ENCODE peak calls at places on chromosomes 7 and 10, in five cellular contexts. L is WTC11, A is GM12878, Y is HEK293T, R is K562. Z is an unnamed sample.

GRCh38 chr10:58291538-58292174 is 22.7 kb downstream of the CISD1 start:
- DNase-seq in L (no peak), A (no peak), Y (peak), R (peak), Z (peak)

GRCh38 chr7:28347462-28347861 is 64.9 kb upstream of the CREB5 start:
- DNase-seq in L (no peak), A (no peak), Y (no peak), R (no peak), Z (no peak)

GRCh38 chr10:44395902-44396670 is 11.2 kb upstream of the CXCL12 start:
- DNase-seq in L (no peak), A (no peak), Y (no peak), R (no peak), Z (no peak)

GRCh38 chr10:239109-239508 is 103.9 kb downstream of the ZMYND11 start:
- DNase-seq in L (no peak), A (no peak), Y (no peak), R (no peak), Z (no peak)

GRCh38 chr7:12257582-12257981 is 46.5 kb downstream of the TMEM106B start:
- DNase-seq in L (no peak), A (peak), Y (no peak), R (no peak), Z (no peak)

GRCh38 chr7:35725280-35725680 is 30.3 kb upstream of the HERPUD2 start:
- DNase-seq in L (no peak), A (peak), Y (no peak), R (no peak), Z (no peak)

GRCh38 chr10:92573091-92573797 is 649 bp downstream of the IDE start:
- DNase-seq in L (no peak), A (no peak), Y (peak), R (no peak), Z (no peak)

GRCh38 chr7:27098493-27099223 is 2.9 kb upstream of the HOXA1 start:
- DNase-seq in L (no peak), A (no peak), Y (no peak), R (no peak), Z (no peak)

GRCh38 chr10:116756277-116756676 is 13.9 kb upstream of the HSPA12A start:
- DNase-seq in L (no peak), A (no peak), Y (no peak), R (no peak), Z (no peak)

DNA sequence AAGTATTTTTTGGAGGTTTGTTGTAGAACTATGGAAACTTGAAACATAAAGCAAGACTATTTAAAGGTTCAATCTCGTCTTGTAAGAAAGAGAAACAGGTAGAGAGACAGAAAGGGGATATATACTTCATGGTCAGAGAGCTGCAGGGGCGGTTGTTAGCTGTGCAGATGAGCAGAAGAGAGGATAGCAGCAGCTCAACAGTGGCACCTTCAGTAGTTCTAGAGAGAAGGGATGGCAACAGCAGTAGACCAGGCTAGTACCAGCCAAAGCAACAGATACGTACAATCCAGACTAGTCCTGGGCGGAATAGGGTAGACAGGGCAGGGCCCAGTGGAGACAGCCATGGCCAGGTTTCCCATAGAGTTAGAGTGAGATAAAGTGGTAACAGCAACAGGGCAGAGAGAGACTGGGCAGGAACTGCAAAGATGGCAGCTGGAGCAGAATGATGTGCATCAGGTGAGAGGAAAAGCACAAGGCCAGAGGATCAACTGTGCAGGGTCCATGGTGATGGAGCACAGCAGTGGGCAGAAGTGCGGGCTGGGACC is 145.2 kb downstream of the FRMD4A start:
- DNase-seq in L (peak), A (peak), Y (peak), R (peak), Z (peak)
- TF ChIP-seq SP1 in L (peak), A (peak), Y (no peak), R (peak), Z (no peak)

DNA sequence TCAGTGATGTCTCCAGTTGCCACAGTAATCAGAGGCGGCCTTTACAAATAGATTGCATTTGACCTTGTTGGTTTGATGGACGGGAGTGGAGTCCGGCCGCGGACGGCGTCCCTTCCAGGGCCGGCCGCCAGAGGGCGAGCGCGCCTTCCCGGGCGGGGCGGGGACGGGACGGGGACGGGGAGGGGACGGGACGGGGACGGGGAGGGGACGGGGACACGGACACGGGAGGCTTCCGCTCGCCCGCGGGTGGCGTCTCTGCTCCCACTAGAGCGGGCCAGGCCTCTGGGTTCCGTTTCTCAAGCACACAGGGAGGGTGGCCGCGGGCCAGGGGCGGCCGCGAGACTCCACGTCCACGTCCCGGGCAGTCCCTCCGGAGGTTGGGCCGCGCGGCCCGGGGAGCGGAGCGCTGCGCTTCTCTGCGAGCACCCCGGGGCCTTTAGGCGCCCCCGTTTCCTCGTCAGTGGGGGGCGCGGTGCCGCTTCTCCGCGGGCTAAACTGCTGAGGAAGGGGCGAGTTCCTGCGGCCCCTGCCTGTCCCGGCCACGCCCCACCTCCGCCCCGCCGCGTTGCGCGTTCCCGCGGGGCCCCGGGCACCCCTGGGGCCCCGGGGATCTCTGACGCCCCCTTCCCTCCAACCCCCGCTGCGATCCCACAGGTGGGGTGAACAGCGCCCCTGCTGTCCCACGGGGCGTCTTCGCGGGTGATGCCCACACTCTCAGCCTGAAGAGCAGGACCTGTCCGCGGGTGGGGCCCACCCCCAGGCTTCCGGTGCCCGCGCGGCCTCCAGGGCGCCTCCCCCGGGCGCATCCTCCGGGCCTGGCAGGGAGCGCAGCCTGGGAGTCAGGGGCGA is 84.2 kb upstream of the MKI67 start:
- DNase-seq in L (peak), A (no peak), Y (peak), R (peak), Z (peak)
- TF ChIP-seq SP1 in L (no peak), A (no peak), Y (no peak), R (no peak), Z (no peak)

DNA sequence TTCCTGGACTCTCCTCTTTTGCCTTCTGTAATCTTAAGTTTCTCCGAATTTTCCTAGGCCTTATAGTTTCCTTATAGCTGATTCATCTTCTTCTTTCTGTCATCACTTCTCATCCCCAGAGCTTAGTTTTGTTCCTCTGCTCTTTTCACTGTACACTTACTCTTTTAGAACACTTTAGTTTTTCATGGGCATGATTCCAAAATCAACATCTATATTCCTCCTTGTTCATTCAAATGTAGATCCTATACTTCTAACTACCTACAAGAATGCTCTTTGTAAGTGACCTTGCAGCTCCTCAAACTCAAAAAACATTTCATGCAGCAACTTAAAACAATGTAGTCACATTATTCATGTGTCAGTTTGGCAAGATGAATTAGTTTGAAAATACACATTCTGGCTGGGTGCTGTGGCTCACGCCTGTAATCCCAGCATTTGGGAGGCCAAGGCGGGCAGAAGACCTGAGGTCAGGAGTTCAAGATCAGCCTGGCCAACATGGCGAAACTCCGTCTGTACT is 13.1 kb upstream of the SLC26A3 start:
- DNase-seq in L (no peak), A (no peak), Y (no peak), R (no peak), Z (no peak)
- TF ChIP-seq SP1 in L (no peak), A (no peak), Y (no peak), R (no peak), Z (no peak)

GRCh38 chr7:78019457-78020130 is 221.0 kb downstream of the PHTF2 start:
- DNase-seq in L (peak), A (no peak), Y (peak), R (peak), Z (peak)

GRCh38 chr7:78018541-78019456 is 220.2 kb downstream of the PHTF2 start:
- DNase-seq in L (peak), A (no peak), Y (peak), R (no peak), Z (no peak)

GRCh38 chr7:78015574-78016260 is 217.1 kb downstream of the PHTF2 start:
- DNase-seq in L (no peak), A (no peak), Y (no peak), R (no peak), Z (no peak)

GRCh38 chr7:78020131-78020873 is 221.7 kb downstream of the PHTF2 start:
- DNase-seq in L (peak), A (peak), Y (peak), R (peak), Z (peak)

GRCh38 chr7:78017621-78018100 is 219.1 kb downstream of the PHTF2 start:
- DNase-seq in L (no peak), A (no peak), Y (no peak), R (no peak), Z (no peak)
- TF ChIP-seq SP1 in L (no peak), A (no peak), Y (no peak), R (no peak), Z (no peak)

GRCh38 chr10:50271564-50272250 is 20.4 kb upstream of the ASAH2 start:
- DNase-seq in L (no peak), A (no peak), Y (no peak), R (peak), Z (no peak)
- TF ChIP-seq SP1 in L (no peak), A (no peak), Y (no peak), R (no peak), Z (no peak)

GRCh38 chr10:84194424-84195043 is at the start of gene CDHR1:
- DNase-seq in L (peak), A (no peak), Y (peak), R (peak), Z (no peak)
- TF ChIP-seq SP1 in L (no peak), A (no peak), Y (no peak), R (no peak), Z (no peak)

DNA sequence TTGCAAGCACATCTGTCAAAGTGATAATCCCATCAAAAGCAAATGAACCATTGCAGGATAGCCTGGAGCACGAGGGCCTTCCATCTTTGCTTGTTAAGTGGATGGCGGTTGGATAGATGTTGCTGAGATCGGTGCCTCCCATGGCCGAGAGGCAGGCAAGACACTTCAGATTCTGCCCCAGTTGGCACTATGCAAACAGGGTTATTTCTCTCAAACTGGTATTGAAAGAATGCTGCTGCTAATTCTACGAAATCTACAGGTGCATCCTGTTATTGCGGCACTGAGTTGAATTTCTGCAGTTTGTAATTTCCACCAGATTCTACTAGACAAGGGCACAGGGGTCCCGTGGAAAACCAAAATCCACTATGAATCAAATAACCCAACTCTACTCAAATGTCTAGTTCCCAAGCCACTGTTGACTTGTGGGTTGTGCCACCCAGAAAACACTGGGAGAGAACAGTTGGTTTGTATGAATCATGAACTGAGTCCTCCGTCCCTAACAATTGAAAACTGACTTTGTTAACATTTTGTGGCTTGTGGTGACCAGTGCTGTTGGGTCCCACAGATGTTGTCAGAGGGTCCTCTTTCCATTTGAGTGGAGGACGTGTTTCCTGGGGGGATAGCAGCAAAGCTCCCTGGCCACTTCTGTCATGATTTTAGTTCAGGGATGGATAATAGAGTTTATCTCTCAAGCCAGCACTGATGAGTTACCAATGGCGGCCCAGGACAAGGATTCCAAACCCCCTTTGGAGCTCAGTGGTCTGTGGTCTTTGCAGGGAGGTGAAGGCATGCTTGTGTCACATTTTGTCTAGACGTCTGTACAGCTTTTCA is 7.1 kb upstream of the IL2RA start:
- DNase-seq in L (no peak), A (no peak), Y (no peak), R (no peak), Z (no peak)
- TF ChIP-seq SP1 in L (no peak), A (no peak), Y (no peak), R (no peak), Z (no peak)

GRCh38 chr7:7210475-7211237 is 28.3 kb downstream of the C1GALT1 start:
- DNase-seq in L (peak), A (no peak), Y (no peak), R (no peak), Z (no peak)
- TF ChIP-seq SP1 in L (no peak), A (no peak), Y (no peak), R (no peak), Z (no peak)

GRCh38 chr10:97759157-97759980 is 12.4 kb downstream of the SFRP5 start:
- DNase-seq in L (peak), A (no peak), Y (peak), R (peak), Z (peak)

GRCh38 chr10:97757471-97757870 is 14.3 kb downstream of the SFRP5 start:
- DNase-seq in L (no peak), A (no peak), Y (no peak), R (no peak), Z (no peak)

GRCh38 chr10:97755718-97756117 is 16.1 kb downstream of the SFRP5 start:
- DNase-seq in L (no peak), A (no peak), Y (no peak), R (no peak), Z (no peak)

GRCh38 chr10:97752956-97753355 is 16.0 kb downstream of the ZFYVE27 start:
- DNase-seq in L (no peak), A (no peak), Y (no peak), R (no peak), Z (no peak)

DNA sequence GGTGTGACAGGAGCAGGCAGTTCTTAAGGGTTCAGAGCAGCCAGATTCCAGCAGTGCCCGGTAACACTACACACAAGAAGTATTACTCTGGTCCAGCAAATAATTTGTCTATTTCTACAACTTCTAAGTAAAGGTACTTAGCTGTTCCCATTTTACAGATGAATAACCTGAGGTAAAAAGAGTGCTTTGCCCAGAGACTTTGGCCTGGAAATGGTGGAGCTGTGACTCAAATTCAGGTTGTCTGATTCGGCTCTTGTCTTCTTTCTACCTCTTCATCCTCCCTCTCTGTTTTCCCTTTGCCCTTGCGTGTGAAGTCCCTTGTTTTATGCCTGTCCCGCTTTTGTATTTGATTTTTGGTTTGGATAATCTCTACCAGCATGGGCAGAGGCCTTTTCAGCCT is 17.1 kb downstream of the SFRP5 start:
- DNase-seq in L (no peak), A (no peak), Y (no peak), R (no peak), Z (no peak)
- TF ChIP-seq SP1 in L (no peak), A (no peak), Y (no peak), R (no peak), Z (no peak)